ENCODE peak calls at places on chromosomes 12 and 14, in four cellular contexts. T is H1, H is breast epithelium, U is kidney. S is an unnamed sample.

GRCh38 chr14:92953526-92953925 is 30.6 kb downstream of the CHGA start:
- DNase-seq in T (no peak), H (no peak), U (peak), S (peak)

GRCh38 chr14:34580381-34580780 is 40.9 kb upstream of the EAPP start:
- DNase-seq in T (no peak), H (no peak), U (no peak), S (no peak)

GRCh38 chr14:104421401-104421821 is 158.2 kb upstream of the C14orf180 start:
- DNase-seq in T (no peak), H (no peak), U (no peak), S (no peak)

GRCh38 chr12:127538325-127538724 is 728.6 kb upstream of the TMEM132C start:
- DNase-seq in T (no peak), H (no peak), U (no peak), S (no peak)

GRCh38 chr12:11666651-11667050 is 17.2 kb downstream of the ETV6 start:
- DNase-seq in T (no peak), H (no peak), U (no peak), S (no peak)

GRCh38 chr14:72787841-72788240 is 106.1 kb downstream of the DPF3 start:
- DNase-seq in T (no peak), H (no peak), U (no peak), S (no peak)

GRCh38 chr12:95385646-95386045 is 88.3 kb upstream of the METAP2 start:
- DNase-seq in T (no peak), H (no peak), U (no peak), S (no peak)

GRCh38 chr14:58677525-58677924 is 39.8 kb downstream of the DACT1 start:
- DNase-seq in T (no peak), H (no peak), U (no peak), S (no peak)

GRCh38 chr14:102805454-102805891 is 28.2 kb downstream of the TRAF3 start:
- DNase-seq in T (no peak), H (no peak), U (no peak), S (no peak)

GRCh38 chr14:99479903-99480855 is 480 bp downstream of the SETD3 start:
- DNase-seq in T (no peak), H (peak), U (peak), S (peak)

GRCh38 chr14:94373708-94374107 is 14.7 kb downstream of the SERPINA1 start:
- DNase-seq in T (no peak), H (no peak), U (no peak), S (no peak)

GRCh38 chr14:99819514-99819913 is 26.3 kb downstream of the EML1 start:
- DNase-seq in T (no peak), H (no peak), U (no peak), S (no peak)

GRCh38 chr14:68402525-68403101 is 390.3 kb downstream of the ZFP36L1 start:
- DNase-seq in T (no peak), H (no peak), U (no peak), S (no peak)

GRCh38 chr12:62347922-62348650 is 87.9 kb downstream of the USP15 start:
- DNase-seq in T (no peak), H (no peak), U (no peak), S (no peak)

DNA sequence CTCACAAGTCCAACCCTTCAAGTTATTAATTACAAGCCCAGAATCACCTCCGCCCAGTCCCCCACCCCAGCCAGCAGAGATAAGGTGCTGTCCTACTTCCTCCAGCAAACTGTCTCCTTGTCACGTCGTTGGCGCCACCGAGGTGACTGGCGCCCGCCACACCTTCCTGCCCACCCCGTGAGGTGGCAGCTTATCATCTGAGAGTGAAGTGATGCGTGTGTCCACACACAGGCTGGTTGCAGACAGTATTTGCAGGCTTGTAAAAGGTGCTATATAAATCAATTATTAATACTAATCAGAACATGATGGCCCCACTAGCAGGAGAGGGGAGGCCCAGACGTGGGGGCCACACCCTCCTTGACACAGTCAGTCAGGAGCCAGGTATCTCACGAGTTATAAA is 786.6 kb upstream of the TBX3 start:
- DNase-seq in T (no peak), H (no peak), U (no peak), S (no peak)
- TF ChIP-seq CTCF in T (no peak), H (no peak), U (no peak), S (no peak)

GRCh38 chr14:19878029-19878642 is 3.2 kb downstream of the OR4K2 start:
- DNase-seq in T (no peak), H (no peak), U (no peak), S (no peak)
- TF ChIP-seq CTCF in T (peak), H (peak), U (peak), S (peak)

DNA sequence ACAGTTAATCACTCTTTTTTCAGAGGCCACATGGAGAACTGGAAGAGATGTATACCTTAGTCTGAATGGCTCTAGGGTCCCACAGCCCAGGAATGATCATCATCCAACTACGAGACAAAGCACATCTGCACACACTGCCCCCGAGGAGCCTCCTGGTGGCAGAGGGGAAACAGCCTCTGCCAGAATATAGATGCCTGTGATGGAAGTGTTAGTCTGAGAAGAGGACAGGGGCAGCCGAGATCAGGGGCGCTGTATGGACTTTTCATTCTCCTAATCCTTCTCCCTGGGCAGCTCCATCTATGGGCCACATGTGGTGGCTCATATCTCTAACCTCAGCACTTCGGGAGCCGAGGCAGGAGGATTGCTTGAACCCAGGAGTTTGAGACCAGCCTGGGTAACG is 82.8 kb upstream of the CAPRIN2 start:
- DNase-seq in T (no peak), H (no peak), U (no peak), S (no peak)
- TF ChIP-seq CTCF in T (no peak), H (no peak), U (no peak), S (no peak)

GRCh38 chr12:41188841-41189394 is 798 bp downstream of the PDZRN4 start:
- DNase-seq in T (peak), H (no peak), U (no peak), S (no peak)

GRCh38 chr12:41188058-41188840 is at the start of gene PDZRN4:
- DNase-seq in T (peak), H (no peak), U (peak), S (peak)

GRCh38 chr12:41193321-41193720 is 5.2 kb downstream of the PDZRN4 start:
- DNase-seq in T (no peak), H (no peak), U (no peak), S (no peak)

GRCh38 chr12:41189395-41190251 is 1.5 kb downstream of the PDZRN4 start:
- DNase-seq in T (peak), H (no peak), U (peak), S (no peak)

DNA sequence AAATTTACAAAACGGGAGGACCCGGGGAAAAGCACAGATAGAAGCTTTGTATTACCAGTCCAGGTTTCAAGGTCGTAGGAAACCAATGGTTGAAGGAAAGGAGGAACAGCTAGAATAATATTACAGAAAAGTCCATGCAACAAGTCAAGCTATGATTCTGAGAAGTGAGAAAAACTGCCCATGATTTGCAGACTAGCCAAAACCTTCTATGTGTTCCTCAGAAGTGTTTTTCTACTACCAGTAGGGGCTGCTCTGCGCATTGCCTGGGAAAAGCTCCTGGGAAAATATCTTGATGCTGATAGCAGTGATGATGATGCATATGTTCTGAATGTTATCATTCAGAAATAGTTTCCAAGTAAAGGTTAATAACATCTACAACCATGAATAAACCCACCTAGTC is 2.2 kb downstream of the PDZRN4 start:
- DNase-seq in T (no peak), H (no peak), U (no peak), S (no peak)
- TF ChIP-seq CTCF in T (peak), H (no peak), U (peak), S (no peak)

DNA sequence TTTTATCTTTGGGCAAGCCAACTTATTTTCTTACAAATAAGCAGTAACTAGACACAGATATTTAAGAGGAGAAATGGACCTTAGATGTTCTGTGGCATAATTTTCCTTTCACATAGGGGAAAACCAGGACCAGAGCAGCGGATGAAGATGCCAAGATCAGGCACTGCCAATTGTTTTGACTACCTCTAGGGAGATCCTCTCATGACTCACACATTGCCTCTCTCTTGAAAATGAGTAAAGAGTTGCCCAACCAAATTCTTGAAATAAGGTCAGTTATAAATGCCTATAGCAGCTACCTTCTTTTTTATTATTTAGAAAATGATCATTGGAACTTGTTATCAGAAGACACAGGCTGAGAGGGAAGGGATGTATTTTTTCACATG is 263.4 kb upstream of the PLEKHG7 start:
- DNase-seq in T (no peak), H (no peak), U (no peak), S (no peak)
- TF ChIP-seq CTCF in T (no peak), H (no peak), U (no peak), S (no peak)

GRCh38 chr14:21940887-21941855 is 267.6 kb upstream of the OR4E1 start:
- DNase-seq in T (no peak), H (no peak), U (no peak), S (peak)
- TF ChIP-seq CTCF in T (peak), H (no peak), U (peak), S (peak)

S was measured in left lung.